ENCODE peak calls at places on chromosomes 13 and 19, in nine cellular contexts. S, X, H, M, W, P, L, D and K are unnamed samples.

GRCh38 chr13:25118371-25118770 is 22.4 kb downstream of the PABPC3 start:
- DNase-seq in M (no peak), W (no peak), L (no peak), D (no peak), X (no peak), S (no peak), P (no peak), H (no peak), K (no peak)

GRCh38 chr13:98332222-98332621 is 155.2 kb upstream of the RNF113B start:
- DNase-seq in H (no peak), M (peak), L (no peak), D (no peak), S (no peak), X (no peak), W (no peak), P (no peak), K (no peak)

GRCh38 chr13:76004411-76004810 is 368.3 kb downstream of the LMO7 start:
- DNase-seq in L (no peak), P (no peak), W (no peak), S (peak), M (no peak), D (no peak), H (no peak), X (no peak), K (no peak)

GRCh38 chr13:98349731-98350305 is 172.7 kb upstream of the RNF113B start:
- DNase-seq in W (no peak), X (peak), H (no peak), P (no peak), D (peak), S (no peak), L (no peak), M (peak), K (no peak)

GRCh38 chr19:47729468-47729798 is 15.9 kb upstream of the NOP53 start:
- DNase-seq in W (no peak), M (no peak), S (peak), P (peak), D (peak), H (peak), L (no peak), X (peak), K (no peak)

GRCh38 chr13:26887594-26887993 is 127.0 kb upstream of the GPR12 start:
- DNase-seq in S (no peak), D (no peak), M (no peak), W (no peak), H (no peak), P (no peak), L (no peak), X (no peak), K (no peak)

GRCh38 chr19:19372656-19373416 is 32.6 kb upstream of the GATAD2A start:
- DNase-seq in D (peak), H (peak), M (peak), W (peak), S (no peak), P (no peak), X (peak), L (no peak), K (no peak)

GRCh38 chr13:88979465-88980180 is 1308.5 kb downstream of the SLITRK5 start:
- DNase-seq in L (no peak), W (no peak), X (no peak), H (no peak), P (no peak), D (peak), M (no peak), S (no peak), K (no peak)

GRCh38 chr19:2207991-2208860 is 27.9 kb downstream of the PLEKHJ1 start:
- DNase-seq in W (no peak), X (peak), L (no peak), D (peak), M (peak), P (peak), H (peak), S (no peak), K (no peak)

GRCh38 chr19:34306213-34306661 is 51.9 kb downstream of the GARRE1 start:
- DNase-seq in D (no peak), W (no peak), H (no peak), X (no peak), S (no peak), L (no peak), M (no peak), P (no peak), K (no peak)
- H3K27ac ChIP-seq in D (no peak), W (peak), H (peak), X (no peak), S (no peak), L (no peak), M (no peak), P (no peak), K (no peak)

GRCh38 chr19:40502647-40503046 is 35.8 kb downstream of the SPTBN4 start:
- DNase-seq in X (peak), M (no peak), D (peak), L (no peak), H (no peak), W (no peak), P (no peak), S (no peak), K (no peak)
- H3K27ac ChIP-seq in X (no peak), M (no peak), D (no peak), L (no peak), H (no peak), W (no peak), P (no peak), S (no peak), K (no peak)

GRCh38 chr13:102799544-102800144 is 725 bp downstream of the BIVM start:
- DNase-seq in W (peak), X (peak), M (peak), L (no peak), S (peak), P (no peak), H (no peak), D (peak), K (no peak)
- H3K27ac ChIP-seq in W (peak), X (peak), M (peak), L (peak), S (peak), P (peak), H (peak), D (peak), K (peak)

GRCh38 chr13:112756081-112756480 is 66.2 kb downstream of the ATP11A start:
- DNase-seq in H (no peak), W (no peak), L (no peak), M (no peak), D (no peak), X (no peak), S (no peak), P (no peak), K (no peak)
- H3K27ac ChIP-seq in H (no peak), W (no peak), L (no peak), M (no peak), D (peak), X (no peak), S (no peak), P (no peak), K (no peak)

DNA sequence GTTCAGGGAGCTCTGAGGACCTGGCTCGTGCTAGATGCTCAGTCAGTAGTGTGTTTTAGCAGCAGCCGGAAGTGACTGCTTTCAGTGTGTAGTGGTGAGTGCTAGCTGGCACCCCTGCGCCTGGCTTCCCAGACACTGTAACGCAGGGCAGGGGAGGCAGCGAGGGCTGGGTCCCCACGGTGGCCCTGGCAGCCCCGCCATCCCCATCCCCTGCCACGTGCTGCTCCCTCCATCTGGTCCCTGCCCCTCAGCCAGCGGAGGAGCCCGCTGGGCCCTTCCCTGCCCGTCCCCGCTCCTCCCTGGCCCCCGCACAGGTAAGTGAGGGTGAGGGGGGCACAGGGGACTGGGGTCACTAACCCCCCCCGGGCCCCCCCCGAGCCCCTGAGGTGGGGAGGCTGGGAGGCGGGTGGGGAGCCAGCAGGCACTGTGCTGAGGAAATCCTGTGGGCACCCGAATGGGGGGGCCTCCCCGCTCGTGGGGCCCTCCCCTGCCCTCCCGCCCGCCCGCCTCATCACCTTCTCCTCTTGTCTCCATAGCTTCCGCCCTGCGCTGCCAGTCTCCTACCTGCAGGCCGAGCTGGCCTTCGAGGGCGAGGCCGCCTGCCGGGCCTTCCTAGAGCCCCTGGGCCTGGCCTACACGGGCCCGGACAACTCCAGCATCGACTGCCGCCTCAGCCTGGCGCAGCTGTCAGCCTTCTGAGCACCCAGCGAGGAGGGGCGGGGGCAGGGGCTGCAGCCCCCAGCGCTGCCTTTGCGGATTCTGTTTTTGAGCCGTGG is 3.2 kb downstream of the LENG9 start:
- DNase-seq in X (no peak), P (no peak), S (no peak), H (no peak), M (no peak), W (no peak), L (no peak), D (no peak), K (no peak)
- H3K27ac ChIP-seq in X (no peak), P (no peak), S (no peak), H (no peak), M (no peak), W (no peak), L (no peak), D (no peak), K (peak)

GRCh38 chr13:73194310-73194709 is 135.5 kb downstream of the KLF5 start:
- DNase-seq in W (no peak), P (no peak), H (no peak), S (no peak), L (no peak), D (peak), X (peak), M (no peak), K (no peak)

GRCh38 chr13:73190477-73190876 is 131.7 kb downstream of the KLF5 start:
- DNase-seq in W (no peak), P (no peak), L (no peak), X (no peak), D (no peak), S (no peak), H (no peak), M (no peak), K (no peak)

GRCh38 chr13:73198888-73199497 is 140.2 kb downstream of the KLF5 start:
- DNase-seq in H (no peak), X (no peak), M (no peak), L (no peak), P (no peak), W (no peak), S (no peak), D (no peak), K (no peak)

GRCh38 chr13:73193541-73193940 is 134.7 kb downstream of the KLF5 start:
- DNase-seq in P (no peak), X (no peak), H (no peak), S (no peak), W (no peak), L (no peak), D (no peak), M (no peak), K (no peak)

GRCh38 chr13:73195091-73195490 is 136.3 kb downstream of the KLF5 start:
- DNase-seq in S (peak), M (no peak), X (no peak), H (no peak), W (no peak), P (no peak), L (no peak), D (no peak), K (no peak)
- H3K27ac ChIP-seq in S (no peak), M (no peak), X (peak), H (no peak), W (no peak), P (no peak), L (no peak), D (peak), K (no peak)

GRCh38 chr19:13173129-13173737 is 23.0 kb downstream of the IER2 start:
- DNase-seq in M (no peak), S (no peak), P (no peak), X (no peak), D (no peak), L (no peak), H (no peak), W (no peak), K (no peak)
- H3K27ac ChIP-seq in M (no peak), S (no peak), P (no peak), X (peak), D (no peak), L (peak), H (peak), W (peak), K (no peak)

DNA sequence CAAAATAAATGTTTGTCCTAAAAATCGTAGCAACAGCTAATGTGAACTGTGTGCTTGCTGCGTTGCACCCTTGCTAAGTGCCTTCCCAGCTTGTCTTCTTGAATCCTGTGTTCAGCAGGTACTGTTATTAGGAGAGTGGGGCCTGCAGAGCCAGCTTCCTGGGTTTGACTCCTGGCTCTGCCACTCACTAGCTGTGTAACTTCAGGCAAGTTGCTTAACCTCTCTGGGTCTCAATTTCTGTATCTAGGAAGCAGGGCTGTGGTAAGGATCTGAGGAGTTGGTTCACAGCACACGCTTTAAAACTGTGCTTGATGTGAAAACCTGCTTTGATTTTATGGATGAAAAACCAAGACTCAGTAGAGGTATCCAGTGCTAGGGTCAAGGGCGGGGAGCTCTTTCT is 10.0 kb downstream of the NFIX start:
- DNase-seq in P (no peak), S (no peak), X (no peak), M (no peak), L (no peak), W (no peak), D (no peak), H (no peak), K (no peak)
- H3K27ac ChIP-seq in P (no peak), S (no peak), X (no peak), M (no peak), L (no peak), W (no peak), D (no peak), H (peak), K (no peak)